ENCODE peak calls at places on chromosomes 3 and 15, in eight cellular contexts. V is HCT116, Q is upper lobe of left lung, P is K562, X is endothelial cell of umbilical vein, J is SK-N-SH, S is Panc1, H is vagina. D is an unnamed sample.

GRCh38 chr15:93948728-93949127 is 282.6 kb upstream of the MCTP2 start:
- DNase-seq in J (no peak), S (no peak), Q (no peak), P (no peak), H (no peak), X (no peak), V (no peak), D (no peak)

GRCh38 chr3:155712008-155712407 is 32.9 kb downstream of the PLCH1 start:
- DNase-seq in S (no peak), V (no peak), J (no peak), X (no peak), P (no peak), H (no peak), Q (no peak), D (no peak)

GRCh38 chr15:90203922-90204321 is 2.8 kb downstream of the SEMA4B start:
- DNase-seq in J (no peak), S (no peak), X (no peak), V (no peak), Q (no peak), P (no peak), H (no peak), D (no peak)

GRCh38 chr3:87120850-87121249 is 106.3 kb upstream of the CHMP2B start:
- DNase-seq in X (no peak), V (no peak), P (no peak), H (no peak), S (no peak), Q (no peak), J (no peak), D (no peak)

GRCh38 chr15:90165659-90166489 is 35.3 kb upstream of the SEMA4B start:
- DNase-seq in S (peak; percentile 99), V (peak; percentile 98), H (no peak), P (peak; percentile 78), J (peak; percentile 42), Q (peak; percentile 87), X (peak; percentile 95), D (peak; percentile 92)

GRCh38 chr3:43953814-43954241 is 263.1 kb downstream of the ABHD5 start:
- DNase-seq in H (no peak), S (peak; percentile 61), X (no peak), V (peak; percentile 16), J (no peak), Q (no peak), P (no peak), D (no peak)

GRCh38 chr3:66469220-66469640 is 31.6 kb downstream of the LRIG1 start:
- DNase-seq in Q (no peak), X (no peak), V (no peak), H (no peak), P (no peak), J (no peak), S (no peak), D (no peak)

GRCh38 chr15:25177955-25178801 is 223.4 kb downstream of the SNRPN start:
- DNase-seq in S (no peak), P (no peak), J (no peak), X (no peak), Q (peak; percentile 24), H (peak; percentile 85), V (no peak), D (peak; percentile 2)

GRCh38 chr3:108552267-108553159 is 36.7 kb downstream of the CIP2A start:
- DNase-seq in H (no peak), X (peak; percentile 68), J (peak; percentile 11), P (no peak), S (peak; percentile 17), V (peak; percentile 19), Q (no peak), D (no peak)

GRCh38 chr3:177932346-177932745 is 603.9 kb upstream of the KCNMB2 start:
- DNase-seq in J (no peak), X (peak; percentile 64), Q (no peak), H (no peak), P (no peak), V (no peak), S (no peak), D (no peak)

GRCh38 chr3:22862111-22862510 is 341.0 kb upstream of the UBE2E2 start:
- DNase-seq in P (no peak), X (no peak), S (no peak), V (no peak), J (no peak), Q (no peak), H (no peak), D (no peak)

GRCh38 chr15:98616397-98616796 is 31.9 kb upstream of the IGF1R start:
- DNase-seq in V (no peak), Q (no peak), H (no peak), J (no peak), P (no peak), X (no peak), S (no peak), D (no peak)

GRCh38 chr15:38879909-38880471 is 315.4 kb upstream of the RASGRP1 start:
- DNase-seq in X (no peak), J (no peak), S (no peak), P (no peak), Q (no peak), V (no peak), H (no peak), D (peak; percentile 18)

DNA sequence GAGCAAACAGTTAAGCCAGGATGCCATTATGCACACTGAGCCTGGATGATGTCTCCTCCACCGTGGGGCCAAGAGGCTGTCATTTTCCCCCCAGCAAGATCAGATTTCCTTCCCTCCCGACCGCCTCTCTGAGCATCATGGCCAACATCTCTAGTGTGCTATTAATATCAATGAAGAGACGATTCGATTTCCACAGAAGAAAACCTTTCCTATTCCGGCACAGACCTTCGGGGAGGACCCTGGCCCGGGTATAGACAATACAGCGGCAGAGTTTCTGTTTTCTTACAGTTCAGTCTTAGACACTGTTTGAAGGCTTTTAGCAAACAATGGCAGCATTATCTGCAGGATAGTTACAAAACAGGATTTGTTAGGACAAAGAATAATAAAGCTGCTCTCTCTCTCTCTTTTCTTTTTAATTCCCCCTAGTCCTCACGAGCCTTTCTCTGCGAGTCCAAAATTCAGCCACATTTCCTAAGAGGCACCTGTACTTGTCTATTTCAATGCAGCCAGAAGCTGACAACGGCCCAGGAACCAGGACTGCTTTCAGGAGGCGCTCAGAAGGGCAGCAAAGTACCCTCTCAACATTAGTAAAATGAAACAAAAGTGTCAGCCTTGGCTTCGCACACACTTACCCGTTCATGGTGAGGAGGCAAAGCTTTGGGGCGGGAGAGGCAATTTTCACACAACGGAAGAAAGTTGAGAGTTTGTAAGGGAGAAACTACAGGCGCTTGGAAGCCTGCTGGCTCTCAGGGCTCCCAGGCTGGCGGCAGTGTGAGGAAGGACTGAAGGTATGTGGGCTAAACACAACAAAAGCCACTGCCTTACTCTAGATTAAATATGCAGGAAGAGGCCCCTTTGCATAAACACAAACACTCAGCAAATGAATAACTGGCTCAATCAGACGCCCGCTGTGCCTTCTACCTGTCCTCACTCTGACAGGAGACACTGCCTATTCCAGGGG is 278.0 kb downstream of the FOXP1 start:
- DNase-seq in V (no peak), H (no peak), X (peak; percentile 71), Q (no peak), J (no peak), P (no peak), S (no peak), D (peak; percentile 19)
- TF ChIP-seq POLR2AphosphoS5 in V (no peak), H (no peak), X (no peak), Q (no peak), J (no peak), P (no peak), S (no peak), D (no peak)

GRCh38 chr3:148882288-148882687 is 17.2 kb downstream of the CPA3 start:
- DNase-seq in Q (no peak), V (no peak), J (no peak), H (no peak), S (no peak), X (no peak), P (no peak), D (no peak)

GRCh38 chr3:148881286-148881685 is 16.2 kb downstream of the CPA3 start:
- DNase-seq in X (peak; percentile 58), P (no peak), J (no peak), V (no peak), S (no peak), H (no peak), Q (no peak), D (no peak)

GRCh38 chr3:148884261-148884660 is 19.2 kb downstream of the CPA3 start:
- DNase-seq in P (no peak), Q (no peak), S (no peak), J (no peak), X (peak; percentile 40), H (no peak), V (no peak), D (no peak)

GRCh38 chr3:148880681-148881080 is 15.6 kb downstream of the CPA3 start:
- DNase-seq in P (no peak), X (no peak), H (no peak), S (no peak), V (peak; percentile 13), Q (no peak), J (peak; percentile 21), D (no peak)

DNA sequence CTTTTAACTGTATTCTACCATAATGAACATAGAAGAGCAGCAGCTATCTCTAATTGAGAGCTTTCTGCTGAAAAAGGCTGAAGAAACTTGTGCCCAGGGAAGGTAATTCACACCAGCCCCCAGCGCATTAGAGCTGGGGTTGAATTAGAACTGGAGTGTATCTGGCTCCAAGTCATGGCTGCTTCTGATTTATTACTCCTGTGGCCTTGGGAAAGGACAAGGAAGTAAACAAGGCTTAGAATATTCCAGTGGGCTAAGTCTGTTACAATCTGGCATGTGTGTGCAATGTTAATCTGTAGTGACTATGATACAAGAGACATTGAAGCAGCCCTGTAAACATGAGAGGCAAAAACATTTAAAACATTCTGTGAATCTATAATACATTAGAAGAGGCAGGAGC is 18.1 kb downstream of the CPA3 start:
- DNase-seq in H (no peak), J (no peak), V (no peak), Q (no peak), X (no peak), S (no peak), P (no peak), D (no peak)
- TF ChIP-seq POLR2AphosphoS5 in H (no peak), J (no peak), V (no peak), Q (no peak), X (no peak), S (no peak), P (no peak), D (no peak)

DNA sequence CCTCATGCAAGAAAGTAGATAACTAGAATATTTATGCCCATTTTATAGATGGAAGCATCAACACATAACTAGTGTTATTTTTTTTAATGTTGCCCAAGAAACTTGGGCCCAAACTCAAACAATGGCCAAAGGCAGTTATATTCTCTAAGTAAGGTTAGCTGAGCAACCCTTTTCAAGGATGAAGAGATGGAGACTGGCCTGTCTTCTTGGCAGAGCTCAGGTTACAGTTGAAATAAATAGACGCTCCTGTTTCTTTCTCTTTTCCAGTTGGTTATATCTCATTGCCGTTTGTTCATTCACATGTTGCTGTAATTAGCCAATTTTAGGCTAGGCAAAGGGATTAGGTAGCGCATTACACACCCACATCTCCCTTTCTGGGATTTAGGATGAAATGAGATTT is 93.1 kb downstream of the CMSS1 start:
- DNase-seq in H (no peak), P (no peak), V (no peak), Q (no peak), S (no peak), X (no peak), J (no peak), D (no peak)
- TF ChIP-seq POLR2AphosphoS5 in H (no peak), P (no peak), V (no peak), Q (no peak), S (no peak), X (no peak), J (no peak), D (no peak)

DNA sequence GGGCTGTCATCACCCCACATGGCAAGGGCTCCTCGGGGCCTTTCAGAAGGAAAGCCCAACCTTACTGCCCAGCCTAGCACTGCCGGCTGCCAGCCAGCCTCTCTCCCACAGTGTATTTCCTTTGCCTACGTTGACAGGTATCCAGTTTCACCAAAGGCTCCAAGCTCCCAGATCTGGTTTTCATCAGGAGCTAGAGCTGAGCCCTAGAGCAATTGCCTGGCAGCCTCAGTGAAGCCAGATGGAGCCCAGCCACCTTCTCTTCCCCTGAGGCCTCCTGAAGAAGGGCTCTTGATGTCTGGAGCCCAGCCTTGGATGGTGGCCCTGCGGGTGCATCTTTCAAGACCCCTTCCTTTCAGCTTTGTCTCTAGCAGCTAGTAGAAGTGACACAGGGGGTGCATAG is 20.3 kb downstream of the CRABP1 start:
- DNase-seq in Q (no peak), V (no peak), S (no peak), H (no peak), P (no peak), X (no peak), J (peak; percentile 41), D (peak; percentile 25)
- TF ChIP-seq POLR2AphosphoS5 in Q (no peak), V (no peak), S (no peak), H (no peak), P (no peak), X (no peak), J (peak; percentile 50), D (peak; percentile 66)